ENCODE peak calls at places on chromosomes 13 and 19, in four cellular contexts. One of them, this sample, is unnamed.

GRCh38 chr13:94776956-94777355 is 64.6 kb upstream of the SOX21 start:
- DNase-seq in K562: no peak
- DNase-seq in HCT116: no peak
- DNase-seq in HepG2: no peak
- DNase-seq in this sample: no peak

GRCh38 chr13:113948034-113948742 is 25.7 kb downstream of the C13orf46 start:
- DNase-seq in HCT116: no peak
- DNase-seq in HepG2: no peak
- DNase-seq in K562: no peak
- DNase-seq in this sample: no peak

GRCh38 chr19:12969292-12969988 is at the start of gene DAND5:
- DNase-seq in HepG2: no peak
- DNase-seq in HCT116: no peak
- DNase-seq in K562: peak
- DNase-seq in this sample: no peak

GRCh38 chr13:108508263-108508662 is 121.1 kb upstream of the MYO16 start:
- DNase-seq in HCT116: peak
- DNase-seq in K562: no peak
- DNase-seq in HepG2: peak
- DNase-seq in this sample: no peak

GRCh38 chr13:111626371-111627305 is 306.2 kb downstream of the TEX29 start:
- DNase-seq in HepG2: no peak
- DNase-seq in HCT116: no peak
- DNase-seq in K562: no peak
- DNase-seq in this sample: no peak

GRCh38 chr19:50387176-50387867 is 3.2 kb downstream of the POLD1 start:
- DNase-seq in HCT116: no peak
- DNase-seq in K562: no peak
- DNase-seq in HepG2: no peak
- DNase-seq in this sample: no peak

GRCh38 chr13:99558570-99559180 is 57.4 kb downstream of the TM9SF2 start:
- DNase-seq in HepG2: peak
- DNase-seq in K562: no peak
- DNase-seq in HCT116: no peak
- DNase-seq in this sample: no peak

GRCh38 chr19:41913476-41914190 is 14.6 kb downstream of the ERFL start:
- DNase-seq in HCT116: no peak
- DNase-seq in K562: no peak
- DNase-seq in HepG2: no peak
- DNase-seq in this sample: no peak

GRCh38 chr19:556611-557382 is 12.9 kb downstream of the GZMM start:
- DNase-seq in HepG2: peak
- DNase-seq in K562: peak
- DNase-seq in HCT116: no peak
- DNase-seq in this sample: no peak

GRCh38 chr13:94305934-94306333 is 173.5 kb downstream of the DCT start:
- DNase-seq in K562: no peak
- DNase-seq in HepG2: no peak
- DNase-seq in HCT116: no peak
- DNase-seq in this sample: no peak

GRCh38 chr13:21670883-21671792 is at the start of gene FGF9:
- DNase-seq in K562: peak
- DNase-seq in HCT116: peak
- DNase-seq in HepG2: peak
- DNase-seq in this sample: no peak

GRCh38 chr19:42271045-42271419 is 2.0 kb downstream of the CIC start:
- DNase-seq in HepG2: no peak
- DNase-seq in HCT116: no peak
- DNase-seq in K562: no peak
- DNase-seq in this sample: no peak

GRCh38 chr19:27974082-27974513 is 1238.9 kb downstream of the UQCRFS1 start:
- DNase-seq in HCT116: no peak
- DNase-seq in K562: peak
- DNase-seq in HepG2: peak
- DNase-seq in this sample: no peak

GRCh38 chr19:343451-343931 is 1.1 kb downstream of the MIER2 start:
- DNase-seq in HCT116: no peak
- DNase-seq in K562: no peak
- DNase-seq in HepG2: no peak
- DNase-seq in this sample: no peak

GRCh38 chr13:87554045-87554444 is 117.1 kb upstream of the SLITRK5 start:
- DNase-seq in K562: no peak
- DNase-seq in HepG2: no peak
- DNase-seq in HCT116: no peak
- DNase-seq in this sample: no peak

GRCh38 chr13:46489586-46490023 is 63.4 kb upstream of the LRCH1 start:
- DNase-seq in HepG2: no peak
- DNase-seq in HCT116: no peak
- DNase-seq in K562: no peak
- DNase-seq in this sample: no peak

GRCh38 chr19:33698576-33699435 is 77.1 kb downstream of the CHST8 start:
- DNase-seq in K562: no peak
- DNase-seq in HepG2: no peak
- DNase-seq in HCT116: no peak
- DNase-seq in this sample: no peak

GRCh38 chr19:33284756-33285155 is 17.6 kb downstream of the CEBPA start:
- DNase-seq in HepG2: no peak
- DNase-seq in HCT116: no peak
- DNase-seq in K562: no peak
- DNase-seq in this sample: no peak

GRCh38 chr13:51396352-51396751 is 56.5 kb downstream of the INTS6 start:
- DNase-seq in HCT116: no peak
- DNase-seq in HepG2: no peak
- DNase-seq in K562: no peak
- DNase-seq in this sample: no peak

GRCh38 chr13:41327994-41328778 is 17.1 kb downstream of the NAA16 start:
- DNase-seq in K562: no peak
- DNase-seq in HCT116: no peak
- DNase-seq in HepG2: no peak
- DNase-seq in this sample: no peak

GRCh38 chr13:73223372-73223781 is 164.6 kb downstream of the KLF5 start:
- DNase-seq in HCT116: no peak
- DNase-seq in K562: no peak
- DNase-seq in HepG2: no peak
- DNase-seq in this sample: no peak

GRCh38 chr19:18650468-18651001 is 13.7 kb downstream of the KLHL26 start:
- DNase-seq in HCT116: no peak
- DNase-seq in K562: peak
- DNase-seq in HepG2: no peak
- DNase-seq in this sample: no peak

GRCh38 chr13:106405731-106406130 is 129.7 kb downstream of the EFNB2 start:
- DNase-seq in HepG2: no peak
- DNase-seq in HCT116: no peak
- DNase-seq in K562: no peak
- DNase-seq in this sample: no peak

GRCh38 chr19:32359581-32359980 is 14.2 kb downstream of the ZNF507 start:
- DNase-seq in HepG2: no peak
- DNase-seq in HCT116: no peak
- DNase-seq in K562: no peak
- DNase-seq in this sample: no peak

GRCh38 chr13:23790591-23791170 is 98.5 kb downstream of the MIPEP start:
- DNase-seq in HCT116: no peak
- DNase-seq in HepG2: no peak
- DNase-seq in K562: no peak
- DNase-seq in this sample: no peak

GRCh38 chr19:38303517-38304351 is at the start of gene C19orf33:
- DNase-seq in HepG2: no peak
- DNase-seq in K562: peak
- DNase-seq in HCT116: peak
- DNase-seq in this sample: peak

GRCh38 chr13:25067054-25067453 is 28.9 kb upstream of the PABPC3 start:
- DNase-seq in HepG2: no peak
- DNase-seq in HCT116: no peak
- DNase-seq in K562: no peak
- DNase-seq in this sample: no peak

GRCh38 chr13:22836475-22836874 is 344.3 kb upstream of the SGCG start:
- DNase-seq in HepG2: no peak
- DNase-seq in K562: no peak
- DNase-seq in HCT116: no peak
- DNase-seq in this sample: no peak

GRCh38 chr19:28985201-28985600 is 227.8 kb downstream of the UQCRFS1 start:
- DNase-seq in K562: no peak
- DNase-seq in HCT116: no peak
- DNase-seq in HepG2: no peak
- DNase-seq in this sample: no peak

GRCh38 chr13:45207319-45207718 is 6.5 kb upstream of the KCTD4 start:
- DNase-seq in HepG2: no peak
- DNase-seq in K562: no peak
- DNase-seq in HCT116: no peak
- DNase-seq in this sample: no peak

GRCh38 chr13:52348081-52348480 is 57.9 kb downstream of the THSD1 start:
- DNase-seq in K562: no peak
- DNase-seq in HepG2: no peak
- DNase-seq in HCT116: peak
- DNase-seq in this sample: no peak

GRCh38 chr19:52566588-52566987 is 3.5 kb upstream of the ZNF701 start:
- DNase-seq in K562: no peak
- DNase-seq in HCT116: no peak
- DNase-seq in HepG2: no peak
- DNase-seq in this sample: peak

GRCh38 chr13:106376411-106377112 is 158.9 kb downstream of the EFNB2 start:
- DNase-seq in K562: no peak
- DNase-seq in HCT116: peak
- DNase-seq in HepG2: no peak
- DNase-seq in this sample: peak

GRCh38 chr13:31927219-31927653 is 104.3 kb upstream of the FRY start:
- DNase-seq in HCT116: no peak
- DNase-seq in HepG2: peak
- DNase-seq in K562: no peak
- DNase-seq in this sample: no peak

DNA sequence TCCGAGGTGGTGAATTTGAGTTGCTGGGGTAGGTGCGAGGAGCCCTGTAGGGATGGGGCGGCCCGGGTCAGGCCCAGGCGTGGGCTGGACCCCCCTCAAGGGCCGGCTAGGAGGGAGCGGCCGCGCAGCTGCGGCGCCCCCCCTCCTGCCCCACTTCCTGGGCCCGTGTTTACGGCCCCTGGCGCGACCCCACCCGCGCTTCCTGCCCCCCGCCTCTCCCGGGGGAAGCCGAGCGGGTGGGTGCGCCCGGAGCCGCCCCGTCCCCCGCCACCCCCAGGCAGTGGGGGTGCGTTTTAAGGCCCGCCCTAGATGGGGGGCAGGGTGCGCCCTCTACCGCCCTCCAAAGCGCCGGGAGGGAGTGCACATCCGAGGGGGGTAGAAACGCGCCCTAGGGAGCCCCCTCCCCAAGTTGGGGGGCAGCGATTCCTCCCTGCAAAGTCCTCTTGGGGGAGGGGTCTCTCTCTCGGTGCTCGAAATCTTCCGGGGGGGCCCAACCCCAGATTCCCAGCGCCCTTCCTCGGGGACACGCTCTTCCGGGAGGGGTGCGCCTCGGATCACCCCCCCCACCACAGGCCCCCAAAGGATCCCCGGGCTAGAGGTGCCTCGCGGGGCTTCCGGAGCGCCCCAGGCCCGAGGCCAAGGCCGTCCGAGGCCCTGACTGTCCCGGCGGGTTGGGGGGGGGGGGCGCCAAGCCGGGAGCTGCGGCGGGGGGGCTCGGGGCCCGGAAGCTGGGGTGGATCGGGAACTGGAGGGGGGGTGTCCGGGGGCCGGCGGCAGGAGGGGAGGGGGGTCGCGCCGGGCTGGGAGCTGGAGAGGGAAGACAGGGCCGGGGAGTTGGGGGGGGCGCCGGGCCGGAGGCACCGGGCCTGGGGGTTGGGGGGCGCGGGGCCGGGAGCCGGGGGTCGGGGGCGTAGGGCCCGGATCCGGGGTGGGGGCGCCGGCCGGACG is 807 bp downstream of the TLE5 start:
- DNase-seq in HepG2: no peak
- DNase-seq in HCT116: no peak
- DNase-seq in K562: peak
- DNase-seq in this sample: no peak
- TF ChIP-seq TCF7L2 in HepG2: no peak
- TF ChIP-seq TCF7L2 in HCT116: no peak
- TF ChIP-seq TCF7L2 in K562: no peak
- TF ChIP-seq TCF7L2 in this sample: no peak

DNA sequence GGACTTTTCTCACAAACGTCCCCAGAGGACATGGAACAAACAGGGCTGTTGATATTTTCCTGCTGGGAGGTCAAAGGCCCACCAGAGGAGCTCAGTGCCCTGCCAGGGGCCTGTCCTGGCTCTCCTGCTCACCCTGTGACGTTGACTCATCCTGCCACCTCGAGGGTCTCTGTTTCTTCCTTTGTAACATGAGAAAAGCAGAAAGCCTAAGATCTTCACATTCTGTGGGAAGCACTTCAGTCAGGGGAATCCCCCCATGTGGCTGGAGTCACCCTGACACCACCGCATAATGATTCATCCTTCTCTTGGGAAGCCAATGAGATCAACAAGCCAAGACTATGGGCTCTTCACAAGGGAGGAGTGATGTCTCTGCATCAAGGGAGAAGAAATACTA is 147.9 kb downstream of the KATNAL1 start:
- DNase-seq in HCT116: no peak
- DNase-seq in HepG2: no peak
- DNase-seq in K562: no peak
- DNase-seq in this sample: no peak
- TF ChIP-seq TCF7L2 in HCT116: no peak
- TF ChIP-seq TCF7L2 in HepG2: no peak
- TF ChIP-seq TCF7L2 in K562: no peak
- TF ChIP-seq TCF7L2 in this sample: no peak

DNA sequence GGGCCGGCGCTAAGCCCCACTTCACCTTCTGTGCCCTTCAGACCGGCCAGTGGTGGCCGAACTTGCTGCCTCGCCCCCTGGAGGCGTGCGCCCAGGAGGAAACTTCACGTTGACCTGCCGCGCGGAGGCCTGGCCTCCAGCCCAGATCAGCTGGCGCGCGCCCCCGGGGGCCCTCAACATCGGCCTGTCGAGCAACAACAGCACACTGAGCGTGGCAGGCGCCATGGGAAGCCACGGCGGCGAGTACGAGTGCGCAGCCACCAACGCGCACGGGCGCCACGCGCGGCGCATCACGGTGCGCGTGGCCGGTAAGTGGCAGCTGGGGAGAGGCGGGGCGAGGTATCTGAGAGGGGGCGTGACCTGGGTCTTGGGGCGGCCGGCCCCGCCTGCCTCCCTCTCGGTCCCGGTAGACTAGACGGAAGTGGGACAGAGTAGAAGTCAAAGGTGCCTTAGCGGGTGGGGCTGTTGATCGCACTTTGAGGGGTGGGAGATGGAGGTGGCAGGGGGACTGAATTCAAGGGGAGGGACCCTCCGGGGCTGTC is 5.6 kb downstream of the ICAM5 start:
- DNase-seq in HepG2: no peak
- DNase-seq in K562: peak
- DNase-seq in HCT116: no peak
- DNase-seq in this sample: no peak
- TF ChIP-seq TCF7L2 in HepG2: no peak
- TF ChIP-seq TCF7L2 in K562: no peak
- TF ChIP-seq TCF7L2 in HCT116: no peak
- TF ChIP-seq TCF7L2 in this sample: no peak

DNA sequence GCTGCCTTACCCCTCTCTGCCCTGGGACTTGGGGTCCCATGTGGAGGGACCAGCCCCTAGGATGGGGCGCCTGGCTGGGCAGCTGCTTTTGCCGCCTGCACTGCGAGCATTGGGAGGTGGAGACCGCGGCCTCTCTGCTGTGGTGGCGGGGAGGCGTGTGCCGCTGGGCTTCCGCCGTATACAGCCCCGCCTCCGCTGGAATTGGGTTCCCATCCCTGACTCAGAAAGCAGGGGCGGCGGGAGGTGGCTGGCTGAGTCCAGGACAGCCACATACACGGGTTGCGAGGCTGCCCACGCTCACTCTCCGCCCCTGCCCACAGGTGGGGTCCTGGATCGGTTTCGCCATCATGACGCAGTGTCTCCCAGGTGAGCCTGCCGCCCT is 6.6 kb downstream of the NDUFB7 start:
- DNase-seq in K562: no peak
- DNase-seq in HepG2: no peak
- DNase-seq in HCT116: no peak
- DNase-seq in this sample: no peak
- TF ChIP-seq TCF7L2 in K562: no peak
- TF ChIP-seq TCF7L2 in HepG2: no peak
- TF ChIP-seq TCF7L2 in HCT116: no peak
- TF ChIP-seq TCF7L2 in this sample: no peak